ENCODE peak calls at places on chromosomes 11 and 22, in eight cellular contexts. G is iris pigment epithelial cell; D is spleen; P is HEK293T; Y is stimulated activated CD8-positive, alpha-beta memory T cell treated with anti-CD3 and anti-CD28 coated beads, Interleukin-7, amount 100 ng/mL, for 1 hour; A is NCI-H1105 treated with DMSO at 0.1 percent for 48 hours; M is dorsolateral prefrontal cortex; Q is mesothelial cell of epicardium. R is an unnamed sample.

GRCh38 chr11:133823211-133823610 is 22.1 kb downstream of the SPATA19 start:
- DNase-seq in Q (no peak), A (no peak), M (no peak), Y (no peak), D (peak), P (no peak), G (no peak), R (peak)

GRCh38 chr11:48013269-48013901 is 33.0 kb downstream of the PTPRJ start:
- DNase-seq in Y (no peak), G (peak), P (no peak), M (no peak), A (no peak), Q (no peak), D (peak), R (peak)

GRCh38 chr11:93209476-93209875 is 11.7 kb upstream of the SLC36A4 start:
- DNase-seq in M (no peak), P (no peak), Y (no peak), Q (no peak), A (no peak), G (no peak), D (no peak), R (no peak)

GRCh38 chr22:17780116-17780740 is 6.0 kb upstream of the BID start:
- DNase-seq in P (no peak), Y (no peak), D (no peak), A (no peak), G (no peak), Q (no peak), M (no peak), R (no peak)

GRCh38 chr11:64259533-64260067 is 8.3 kb downstream of the PLCB3 start:
- DNase-seq in G (no peak), Y (no peak), A (no peak), Q (no peak), M (no peak), P (no peak), D (no peak), R (no peak)

GRCh38 chr11:45110562-45110961 is 35.9 kb upstream of the PRDM11 start:
- DNase-seq in D (no peak), G (peak), A (peak), Y (no peak), Q (no peak), P (peak), M (no peak), R (no peak)

GRCh38 chr11:69839516-69839915 is 20.3 kb upstream of the FGF3 start:
- DNase-seq in D (peak), G (no peak), Y (no peak), Q (no peak), M (no peak), P (no peak), A (no peak), R (no peak)

GRCh38 chr11:1943576-1943975 is 3.6 kb upstream of the MRPL23 start:
- DNase-seq in Y (no peak), A (peak), Q (peak), D (peak), P (no peak), M (no peak), G (no peak), R (peak)

GRCh38 chr11:108549319-108549885 is 44.2 kb downstream of the EXPH5 start:
- DNase-seq in Y (no peak), D (no peak), Q (no peak), M (no peak), G (no peak), A (no peak), P (no peak), R (no peak)

R was measured in cardiac septum.